ENCODE peak calls at places on chromosomes 7 and 10, in four cellular contexts. V is adrenal gland, D is GM12878, I is breast epithelium. H is an unnamed sample. For H3K36me3, the result is how much of the 10 kb centered on the place peaks cover.

GRCh38 chr10:129586897-129587443 is 119.9 kb downstream of the MGMT start:
- DNase-seq in D (no peak), V (no peak), I (no peak), H (no peak)

GRCh38 chr10:93954299-93954698 is 39.4 kb upstream of the PLCE1 start:
- DNase-seq in D (no peak), I (no peak), V (no peak), H (no peak)

GRCh38 chr10:67697646-67698245 is 1.8 kb upstream of the CTNNA3 start:
- DNase-seq in I (no peak), D (no peak), V (peak), H (no peak)

GRCh38 chr7:54129035-54129434 is 413.1 kb upstream of the VSTM2A start:
- DNase-seq in I (no peak), V (no peak), D (no peak), H (no peak)

GRCh38 chr7:158951725-158952124 is 95.4 kb downstream of the DYNC2I1 start:
- DNase-seq in I (no peak), V (no peak), D (no peak), H (no peak)

GRCh38 chr7:66344166-66344565 is 139.0 kb downstream of the TPST1 start:
- DNase-seq in V (no peak), D (no peak), I (no peak), H (no peak)

GRCh38 chr10:77511498-77512218 is 126.0 kb downstream of the KCNMA1 start:
- DNase-seq in V (no peak), D (no peak), I (no peak), H (no peak)

GRCh38 chr10:43355749-43356371 is 15.6 kb upstream of the FXYD4 start:
- DNase-seq in D (no peak), I (no peak), V (no peak), H (peak)

GRCh38 chr7:69187824-69188335 is 410.4 kb upstream of the AUTS2 start:
- DNase-seq in I (no peak), D (no peak), V (no peak), H (no peak)

GRCh38 chr7:69182596-69183467 is 415.4 kb upstream of the AUTS2 start:
- DNase-seq in I (no peak), V (no peak), D (no peak), H (no peak)

GRCh38 chr7:69184339-69184738 is 413.9 kb upstream of the AUTS2 start:
- DNase-seq in I (no peak), D (no peak), V (no peak), H (no peak)

GRCh38 chr7:69186974-69187373 is 411.3 kb upstream of the AUTS2 start:
- DNase-seq in V (no peak), I (no peak), D (no peak), H (no peak)

GRCh38 chr7:69185170-69185569 is 413.1 kb upstream of the AUTS2 start:
- DNase-seq in I (no peak), V (no peak), D (no peak), H (no peak)
- H3K4me3 ChIP-seq in I (no peak), V (no peak), D (no peak), H (no peak)

DNA sequence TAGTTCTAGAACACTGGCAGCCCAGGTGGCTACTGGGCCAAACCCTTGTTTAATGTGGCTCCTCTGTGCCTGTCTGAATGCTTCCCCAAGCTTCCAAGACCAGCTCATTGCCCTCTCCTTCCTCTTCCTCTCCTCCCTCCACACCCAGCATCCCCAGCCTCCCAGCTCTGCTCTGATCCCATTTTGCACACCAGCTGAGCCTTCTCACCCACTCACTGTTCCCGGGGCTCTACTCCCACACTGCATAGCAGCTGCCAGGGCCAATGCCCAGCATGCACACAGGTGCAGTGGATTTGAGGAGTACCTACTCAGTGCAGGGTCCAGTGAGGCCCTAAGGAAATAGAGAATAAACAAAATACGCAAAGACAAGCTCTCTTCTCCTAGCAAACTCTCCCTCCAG is 46.7 kb downstream of the GPAM start:
- DNase-seq in D (no peak), I (no peak), V (no peak), H (no peak)
- H3K36me3 ChIP-seq in D (under half), I (under half), V (under half), H (under half)

DNA sequence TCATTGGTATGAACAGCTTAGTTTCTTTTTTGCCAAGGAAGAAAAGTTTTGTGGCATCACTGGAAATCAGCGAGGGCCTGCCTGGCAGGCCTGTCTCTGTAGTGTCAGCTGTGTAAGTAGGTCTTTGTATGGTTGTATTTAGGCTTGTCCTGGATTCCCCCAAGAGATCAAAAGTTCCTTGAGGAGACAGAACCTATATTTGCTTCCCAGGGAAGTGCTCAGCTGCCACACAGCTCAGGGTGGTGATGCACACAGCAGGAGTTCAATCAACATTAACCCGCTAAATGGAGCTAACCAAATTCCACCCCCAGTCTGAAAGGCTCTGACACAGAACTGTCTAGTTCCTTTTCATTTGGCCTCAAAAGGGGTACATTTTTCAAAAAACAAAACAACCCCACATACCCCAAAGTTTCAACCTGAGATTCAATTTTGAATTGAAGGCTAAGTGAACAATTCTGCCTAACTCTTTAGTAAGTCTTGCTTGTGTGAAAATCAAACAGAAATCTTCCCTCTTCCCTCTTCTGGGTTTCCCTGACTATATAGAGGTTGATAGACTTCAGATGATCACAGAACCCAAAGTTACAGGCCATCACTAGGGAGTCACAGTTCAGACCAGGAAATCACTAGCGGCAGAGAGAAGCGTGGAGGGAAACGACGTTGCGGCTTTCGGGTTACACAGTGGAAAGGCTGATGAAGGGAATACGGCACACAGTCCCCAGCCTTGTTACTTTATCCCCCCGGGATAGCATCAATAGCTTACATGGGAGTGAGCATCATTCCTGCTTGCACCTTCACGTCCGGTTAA is 124.5 kb downstream of the CLEC2L start:
- DNase-seq in V (no peak), I (no peak), D (no peak), H (no peak)
- H3K4me3 ChIP-seq in V (no peak), I (peak), D (peak), H (no peak)

DNA sequence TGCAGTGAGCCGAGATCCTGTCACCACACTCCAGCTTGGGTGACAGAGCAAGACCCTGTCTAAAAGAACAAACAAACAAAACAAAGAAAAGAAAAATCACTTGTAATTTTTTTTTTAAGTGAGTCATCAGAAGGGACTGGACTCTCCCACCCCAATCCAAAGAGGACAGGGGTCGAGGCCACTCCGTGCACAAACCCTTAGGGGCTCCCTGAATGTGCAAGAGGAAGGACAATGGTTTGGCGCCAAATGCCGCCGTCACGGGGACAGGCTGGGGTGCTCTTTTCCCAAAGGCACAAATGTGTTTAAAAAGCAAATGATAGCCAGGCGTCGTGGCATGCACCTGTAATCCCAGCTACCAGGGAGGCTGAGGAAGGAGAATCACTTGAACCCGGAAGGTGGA is 23.8 kb downstream of the RCC1L start:
- DNase-seq in V (no peak), D (no peak), I (no peak), H (no peak)
- H3K36me3 ChIP-seq in V (under half), D (under half), I (under half), H (under half)

GRCh38 chr7:55549457-55549856 is 22.8 kb downstream of the VOPP1 start:
- DNase-seq in V (no peak), D (no peak), I (no peak), H (no peak)
- H3K4me3 ChIP-seq in V (no peak), D (peak), I (no peak), H (no peak)

GRCh38 chr10:125734148-125734547 is 14.6 kb downstream of the EDRF1 start:
- DNase-seq in D (no peak), V (no peak), I (no peak), H (no peak)
- H3K36me3 ChIP-seq in D (under half), V (under half), I (under half), H (half or more)

GRCh38 chr7:151019130-151019447 is 5.2 kb downstream of the ATG9B start:
- DNase-seq in V (no peak), D (no peak), I (no peak), H (no peak)
- H3K4me3 ChIP-seq in V (no peak), D (no peak), I (peak), H (no peak)

DNA sequence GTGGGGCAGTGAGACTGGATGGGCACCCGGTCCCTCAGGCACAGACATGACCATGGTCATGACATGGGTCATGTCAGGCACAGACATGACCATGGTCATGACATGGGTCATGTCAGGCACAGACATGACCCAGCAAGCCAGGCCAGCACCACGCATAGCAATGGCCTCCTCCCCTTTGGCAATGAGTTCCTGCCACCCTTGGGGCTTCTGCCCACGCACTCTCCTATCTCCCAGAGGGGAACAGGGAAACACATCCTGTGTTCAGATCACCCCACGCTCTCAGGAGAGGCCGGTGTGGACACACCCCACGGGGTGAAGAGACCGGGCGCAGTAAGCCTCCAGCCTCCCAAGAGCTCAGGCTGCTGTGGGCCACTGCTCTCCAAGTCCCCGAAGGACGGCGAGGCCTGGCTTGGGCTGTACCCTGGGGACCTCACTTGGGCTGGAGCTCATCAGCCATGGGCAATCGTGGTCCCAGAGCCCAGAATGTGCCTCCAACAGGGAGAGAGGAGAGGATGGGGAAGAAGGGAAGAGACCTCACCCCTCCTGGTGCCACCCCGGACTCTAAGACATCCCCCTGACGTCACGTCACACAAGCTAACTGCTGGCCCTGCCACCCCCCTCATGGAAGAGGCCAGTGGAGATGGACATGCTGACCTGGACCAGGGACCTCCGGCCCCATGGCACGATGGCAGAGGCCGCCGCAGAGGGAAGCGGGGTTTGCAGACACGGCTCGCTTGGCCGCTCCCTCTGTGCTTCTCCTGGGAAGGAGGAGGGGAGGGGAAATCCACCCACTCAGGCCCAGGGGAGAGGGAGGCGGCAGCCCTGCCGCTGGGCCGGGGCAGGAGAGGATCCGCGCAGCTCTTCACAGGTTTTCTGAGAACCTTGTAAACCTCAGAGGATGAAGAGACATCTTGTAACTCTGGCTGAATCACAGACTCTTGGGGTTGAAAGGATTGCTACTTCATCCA is 269.6 kb downstream of the ELFN1 start:
- DNase-seq in V (no peak), I (no peak), D (no peak), H (no peak)
- H3K36me3 ChIP-seq in V (under half), I (under half), D (under half), H (under half)

H was measured in MG63.